ENCODE peak calls at places on chromosome 12, in five cellular contexts. K is stimulated activated CD4-positive, alpha-beta T cell treated with anti-CD3 and anti-CD28 coated beads, Interleukin-1b, Interleukin-23, amount 100 ng/mL, for 24 hours; T is lung; C is HEK293T; Q is activated CD4-positive, alpha-beta T cell treated with anti-CD3 and anti-CD28 coated beads for 1 hour. A is an unnamed sample.

GRCh38 chr12:11922361-11922760 is 148.4 kb upstream of the BCL2L14 start:
- DNase-seq in K (no peak), T (no peak), C (no peak), Q (no peak), A (no peak)

GRCh38 chr12:47141459-47141858 is 61.7 kb upstream of the AMIGO2 start:
- DNase-seq in K (no peak), T (no peak), C (no peak), Q (no peak), A (peak)

GRCh38 chr12:47035459-47035858 is 44.0 kb upstream of the PCED1B start:
- DNase-seq in K (no peak), T (no peak), C (no peak), Q (no peak), A (no peak)

GRCh38 chr12:62190921-62191746 is 69.1 kb upstream of the USP15 start:
- DNase-seq in K (peak), T (no peak), C (no peak), Q (no peak), A (no peak)

GRCh38 chr12:6563448-6564050 is 4.5 kb downstream of the NOP2 start:
- DNase-seq in K (no peak), T (peak), C (peak), Q (peak), A (peak)

GRCh38 chr12:85920324-85920947 is 46.3 kb downstream of the NTS start:
- DNase-seq in K (no peak), T (no peak), C (peak), Q (no peak), A (no peak)

GRCh38 chr12:128459067-128459466 is 192.1 kb downstream of the TMEM132C start:
- DNase-seq in K (no peak), T (no peak), C (no peak), Q (no peak), A (no peak)

GRCh38 chr12:47730341-47730744 is 5.1 kb upstream of the ENDOU start:
- DNase-seq in K (no peak), T (no peak), C (no peak), Q (no peak), A (no peak)

GRCh38 chr12:122882908-122883563 is 12.9 kb downstream of the VPS37B start:
- DNase-seq in K (no peak), T (no peak), C (no peak), Q (no peak), A (no peak)

GRCh38 chr12:56338643-56339422 is at the start of gene IL23A:
- DNase-seq in K (peak), T (no peak), C (no peak), Q (peak), A (no peak)

GRCh38 chr12:97568336-97569180 is 106.0 kb downstream of the RMST start:
- DNase-seq in K (no peak), T (no peak), C (no peak), Q (no peak), A (peak)

GRCh38 chr12:52515927-52516831 is 4.0 kb downstream of the KRT5 start:
- DNase-seq in K (no peak), T (peak), C (no peak), Q (no peak), A (no peak)

GRCh38 chr12:34390171-34390841 is 368.0 kb downstream of the ALG10 start:
- DNase-seq in K (no peak), T (no peak), C (no peak), Q (no peak), A (no peak)

GRCh38 chr12:76878045-76878898 is 547 bp downstream of the CSRP2 start:
- DNase-seq in K (no peak), T (no peak), C (peak), Q (no peak), A (peak)

GRCh38 chr12:6437586-6437985 is 7.2 kb upstream of the CD27 start:
- DNase-seq in K (no peak), T (no peak), C (no peak), Q (no peak), A (no peak)

GRCh38 chr12:47687636-47688035 is 18.2 kb downstream of the RPAP3 start:
- DNase-seq in K (no peak), T (no peak), C (no peak), Q (no peak), A (no peak)

GRCh38 chr12:4700621-4701026 is 19.6 kb upstream of the GALNT8 start:
- DNase-seq in K (no peak), T (peak), C (no peak), Q (no peak), A (no peak)

GRCh38 chr12:92987362-92987761 is 58.3 kb upstream of the EEA1 start:
- DNase-seq in K (no peak), T (no peak), C (peak), Q (no peak), A (peak)

GRCh38 chr12:101327547-101327946 is 47.6 kb downstream of the UTP20 start:
- DNase-seq in K (no peak), T (no peak), C (no peak), Q (no peak), A (no peak)

GRCh38 chr12:82862069-82862841 is 175.5 kb downstream of the TMTC2 start:
- DNase-seq in K (no peak), T (no peak), C (peak), Q (no peak), A (no peak)

GRCh38 chr12:38930994-38931393 is 25.6 kb upstream of the CPNE8 start:
- DNase-seq in K (no peak), T (no peak), C (no peak), Q (no peak), A (no peak)

GRCh38 chr12:95967301-95967700 is 24.2 kb downstream of the AMDHD1 start:
- DNase-seq in K (no peak), T (no peak), C (no peak), Q (no peak), A (no peak)

GRCh38 chr12:55700255-55701018 is 7.3 kb downstream of the ITGA7 start:
- DNase-seq in K (no peak), T (no peak), C (no peak), Q (no peak), A (no peak)

GRCh38 chr12:106174876-106175275 is 36.1 kb upstream of the NUAK1 start:
- DNase-seq in K (no peak), T (no peak), C (no peak), Q (no peak), A (no peak)

GRCh38 chr12:66627988-66628317 is 50.9 kb downstream of the GRIP1 start:
- DNase-seq in K (no peak), T (no peak), C (no peak), Q (no peak), A (no peak)

GRCh38 chr12:67630373-67631088 is 18.0 kb upstream of the DYRK2 start:
- DNase-seq in K (no peak), T (no peak), C (no peak), Q (peak), A (no peak)

GRCh38 chr12:14774074-14774943 is 29.0 kb downstream of the WBP11 start:
- DNase-seq in K (peak), T (peak), C (peak), Q (peak), A (peak)

GRCh38 chr12:87596134-87596533 is 433.1 kb downstream of the C12orf50 start:
- DNase-seq in K (no peak), T (no peak), C (no peak), Q (no peak), A (no peak)

GRCh38 chr12:94795053-94795452 is 144.7 kb upstream of the TMCC3 start:
- DNase-seq in K (no peak), T (no peak), C (no peak), Q (no peak), A (no peak)

GRCh38 chr12:2640709-2641108 is 154.1 kb upstream of the FKBP4 start:
- DNase-seq in K (no peak), T (peak), C (no peak), Q (no peak), A (peak)

GRCh38 chr12:113396828-113397496 is 6.7 kb downstream of the SDS start:
- DNase-seq in K (no peak), T (no peak), C (no peak), Q (no peak), A (no peak)

GRCh38 chr12:96471368-96472040 is 17.9 kb upstream of the CFAP54 start:
- DNase-seq in K (no peak), T (no peak), C (no peak), Q (no peak), A (no peak)

GRCh38 chr12:61367281-61367785 is 892.9 kb upstream of the USP15 start:
- DNase-seq in K (no peak), T (no peak), C (no peak), Q (no peak), A (no peak)

GRCh38 chr12:23611320-23611719 is 338.1 kb downstream of the SOX5 start:
- DNase-seq in K (no peak), T (no peak), C (no peak), Q (no peak), A (no peak)

GRCh38 chr12:24845615-24846014 is 103.3 kb downstream of the BCAT1 start:
- DNase-seq in K (no peak), T (no peak), C (no peak), Q (no peak), A (no peak)

GRCh38 chr12:8822298-8822697 is at the start of gene A2ML1:
- DNase-seq in K (no peak), T (no peak), C (no peak), Q (no peak), A (no peak)

GRCh38 chr12:103530352-103530751 is 34.6 kb upstream of the C12orf42 start:
- DNase-seq in K (no peak), T (no peak), C (no peak), Q (no peak), A (no peak)